ENCODE peak calls at places on chromosome 12, in nine cellular contexts. U, B, M, G, W, T, D, Z and Y are unnamed samples.
A peak's percentile ranks its signal among the peaks of the same experiment; 100 is the strongest.

GRCh38 chr12:48145981-48146380 is 11.3 kb downstream of the ASB8 start:
- DNase-seq in U (no peak), B (no peak), M (no peak), G (no peak), W (no peak), T (no peak), D (no peak), Z (no peak), Y (no peak)

GRCh38 chr12:105204916-105205315 is 31.1 kb downstream of the APPL2 start:
- DNase-seq in U (no peak), B (peak; percentile 68), M (no peak), G (peak; percentile 81), W (peak; percentile 54), T (no peak), D (no peak), Z (no peak), Y (peak; percentile 78)

GRCh38 chr12:102527256-102527720 is 46.9 kb upstream of the IGF1 start:
- DNase-seq in U (no peak), B (peak; percentile 25), M (peak; percentile 56), G (peak; percentile 57), W (peak; percentile 22), T (no peak), D (no peak), Z (no peak), Y (peak; percentile 50)

GRCh38 chr12:1473418-1473817 is 121.0 kb downstream of the FBXL14 start:
- DNase-seq in U (no peak), B (no peak), M (no peak), G (peak; percentile 36), W (peak; percentile 17), T (no peak), D (no peak), Z (no peak), Y (no peak)

GRCh38 chr12:905273-906076 is 44.0 kb downstream of the RAD52 start:
- DNase-seq in U (no peak), B (no peak), M (no peak), G (no peak), W (peak; percentile 45), T (no peak), D (no peak), Z (no peak), Y (no peak)

GRCh38 chr12:69508581-69508980 is 38.4 kb downstream of the FRS2 start:
- DNase-seq in U (no peak), B (no peak), M (no peak), G (no peak), W (no peak), T (no peak), D (no peak), Z (no peak), Y (no peak)

GRCh38 chr12:31928246-31929139 is 30.7 kb upstream of the RESF1 start:
- DNase-seq in U (no peak), B (no peak), M (no peak), G (no peak), W (peak; percentile 11), T (peak; percentile 63), D (no peak), Z (no peak), Y (no peak)

GRCh38 chr12:66587912-66588311 is 91.0 kb downstream of the GRIP1 start:
- DNase-seq in U (no peak), B (no peak), M (no peak), G (no peak), W (peak; percentile 13), T (peak; percentile 9), D (no peak), Z (no peak), Y (no peak)

GRCh38 chr12:55673638-55674037 is 34.1 kb downstream of the ITGA7 start:
- DNase-seq in U (no peak), B (no peak), M (no peak), G (no peak), W (no peak), T (peak; percentile 64), D (no peak), Z (no peak), Y (no peak)

GRCh38 chr12:87827638-87828264 is 201.4 kb downstream of the C12orf50 start:
- DNase-seq in U (peak; percentile 84), B (peak; percentile 55), M (no peak), G (no peak), W (peak; percentile 70), T (no peak), D (no peak), Z (no peak), Y (peak; percentile 61)

GRCh38 chr12:119375170-119375569 is 40.6 kb downstream of the CCDC60 start:
- DNase-seq in U (no peak), B (no peak), M (no peak), G (no peak), W (no peak), T (no peak), D (no peak), Z (no peak), Y (no peak)

GRCh38 chr12:13386269-13387039 is 189.9 kb downstream of the EMP1 start:
- DNase-seq in U (no peak), B (no peak), M (no peak), G (no peak), W (no peak), T (no peak), D (no peak), Z (no peak), Y (no peak)

GRCh38 chr12:39779768-39780340 is 160.3 kb upstream of the ABCD2 start:
- DNase-seq in U (no peak), B (no peak), M (no peak), G (no peak), W (no peak), T (no peak), D (no peak), Z (no peak), Y (no peak)

GRCh38 chr12:25377475-25378179 is 126.9 kb upstream of the KRAS start:
- DNase-seq in U (peak; percentile 32), B (peak; percentile 44), M (no peak), G (peak; percentile 59), W (peak; percentile 73), T (peak; percentile 25), D (no peak), Z (no peak), Y (peak; percentile 41)

GRCh38 chr12:107287436-107288413 is 194.4 kb upstream of the CRY1 start:
- DNase-seq in U (no peak), B (no peak), M (no peak), G (no peak), W (peak; percentile 12), T (peak; percentile 1), D (no peak), Z (no peak), Y (no peak)

GRCh38 chr12:25054783-25055144 is 105.9 kb upstream of the BCAT1 start:
- DNase-seq in U (no peak), B (no peak), M (no peak), G (no peak), W (peak; percentile 80), T (peak; percentile 85), D (no peak), Z (no peak), Y (no peak)

GRCh38 chr12:113933201-113933786 is 32.8 kb downstream of the RBM19 start:
- DNase-seq in U (no peak), B (peak; percentile 88), M (peak; percentile 78), G (peak; percentile 64), W (peak; percentile 96), T (no peak), D (no peak), Z (peak; percentile 37), Y (peak; percentile 62)

GRCh38 chr12:16184691-16185090 is 92.8 kb downstream of the SLC15A5 start:
- DNase-seq in U (no peak), B (no peak), M (no peak), G (no peak), W (no peak), T (no peak), D (no peak), Z (peak; percentile 48), Y (no peak)

GRCh38 chr12:5073838-5074237 is 30.2 kb downstream of the KCNA5 start:
- DNase-seq in U (no peak), B (peak; percentile 3), M (no peak), G (peak; percentile 31), W (peak; percentile 8), T (peak; percentile 24), D (no peak), Z (peak; percentile 77), Y (peak; percentile 18)

GRCh38 chr12:24751181-24751580 is 197.7 kb downstream of the BCAT1 start:
- DNase-seq in U (no peak), B (no peak), M (no peak), G (no peak), W (peak; percentile 62), T (no peak), D (no peak), Z (no peak), Y (no peak)

GRCh38 chr12:105942316-105942715 is 196.4 kb downstream of the NUAK1 start:
- DNase-seq in U (no peak), B (no peak), M (no peak), G (no peak), W (no peak), T (no peak), D (no peak), Z (no peak), Y (no peak)

GRCh38 chr12:91142184-91142583 is 30.9 kb upstream of the LUM start:
- DNase-seq in U (no peak), B (peak; percentile 87), M (no peak), G (peak; percentile 27), W (peak; percentile 72), T (no peak), D (no peak), Z (no peak), Y (peak; percentile 88)

GRCh38 chr12:106187155-106187789 is 48.5 kb upstream of the NUAK1 start:
- DNase-seq in U (no peak), B (no peak), M (no peak), G (no peak), W (no peak), T (no peak), D (no peak), Z (no peak), Y (no peak)

GRCh38 chr12:118015944-118016343 is 559 bp upstream of the RFC5 start:
- DNase-seq in U (no peak), B (no peak), M (no peak), G (no peak), W (no peak), T (no peak), D (no peak), Z (no peak), Y (no peak)
- H3K4me3 ChIP-seq in U (peak overlapping the region; percentile 83), B (peak overlapping the region; percentile 92), M (peak overlapping the region; percentile 93), G (peak overlapping the region; percentile 95), W (peak overlapping the region; percentile 99), T (no peak overlapping the region), D (no peak overlapping the region), Z (peak overlapping the region; percentile 98), Y (peak overlapping the region; percentile 49)

GRCh38 chr12:42923564-42923963 is 334.0 kb upstream of the PRICKLE1 start:
- DNase-seq in U (no peak), B (no peak), M (no peak), G (no peak), W (no peak), T (no peak), D (no peak), Z (no peak), Y (no peak)
- TF ChIP-seq CTCF in U (no peak), B (no peak), M (no peak), G (no peak), W (no peak), T (no peak), D (no peak), Z (no peak), Y (no peak)

GRCh38 chr12:57388425-57388824 is 42.4 kb downstream of the R3HDM2 start:
- DNase-seq in U (no peak), B (no peak), M (no peak), G (no peak), W (no peak), T (no peak), D (no peak), Z (no peak), Y (no peak)
- H3K4me3 ChIP-seq in U (no peak overlapping the region), B (no peak overlapping the region), M (no peak overlapping the region), G (no peak overlapping the region), W (no peak overlapping the region), T (no peak overlapping the region), D (no peak overlapping the region), Z (no peak overlapping the region), Y (no peak overlapping the region)

GRCh38 chr12:6689000-6689882 is at the start of gene ZNF384:
- DNase-seq in U (peak; percentile 100), B (peak; percentile 99), M (peak; percentile 97), G (peak; percentile 100), W (peak; percentile 99), T (peak; percentile 99), D (peak; percentile 94), Z (peak; percentile 98), Y (peak; percentile 99)
- TF ChIP-seq CTCF in U (no peak), B (no peak), M (no peak), G (peak; percentile 35), W (peak; percentile 25), T (no peak), D (no peak), Z (no peak), Y (no peak)